ENCODE peak calls at places on chromosomes 16 and 17, in seven cellular contexts. Q is pancreas, T is MM.1S, H is sigmoid colon, R is AG04450, F is tibial artery, X is dorsolateral prefrontal cortex. J is an unnamed sample.

GRCh38 chr17:48058393-48059124 is 10.4 kb downstream of the NFE2L1 start:
- DNase-seq in F (no peak), X (no peak), H (no peak), T (no peak), R (no peak), Q (no peak), J (no peak)

GRCh38 chr17:57567278-57567677 is 177.8 kb downstream of the CCDC182 start:
- DNase-seq in Q (no peak), X (peak), H (no peak), F (no peak), R (no peak), T (no peak), J (no peak)

GRCh38 chr16:48860341-48860740 is 250.4 kb upstream of the N4BP1 start:
- DNase-seq in R (no peak), X (no peak), Q (no peak), F (no peak), H (no peak), T (no peak), J (no peak)

GRCh38 chr17:60231234-60231633 is 81.5 kb downstream of the CA4 start:
- DNase-seq in F (no peak), H (no peak), Q (no peak), X (no peak), R (no peak), T (peak), J (no peak)

GRCh38 chr17:74754832-74755231 is 6.4 kb downstream of the NHERF1 start:
- DNase-seq in Q (no peak), X (no peak), F (no peak), R (no peak), H (no peak), T (peak), J (no peak)

GRCh38 chr17:9308069-9308468 is 267.6 kb downstream of the STX8 start:
- DNase-seq in T (no peak), Q (no peak), R (no peak), F (no peak), X (no peak), H (no peak), J (no peak)

GRCh38 chr17:1029912-1030656 is 33.2 kb downstream of the TIMM22 start:
- DNase-seq in X (no peak), F (peak), H (no peak), Q (no peak), R (no peak), T (no peak), J (no peak)

GRCh38 chr17:9104370-9105041 is 83.2 kb downstream of the NTN1 start:
- DNase-seq in X (no peak), T (no peak), R (no peak), H (no peak), Q (no peak), F (peak), J (no peak)

GRCh38 chr17:35001549-35001948 is 21.2 kb downstream of the LIG3 start:
- DNase-seq in F (no peak), X (no peak), Q (no peak), R (no peak), T (no peak), H (no peak), J (no peak)
- H3K4me3 ChIP-seq in F (no peak), X (no peak), Q (no peak), R (no peak), T (no peak), H (no peak), J (no peak)

GRCh38 chr17:39393732-39394131 is 7.7 kb downstream of the FBXL20 start:
- DNase-seq in Q (no peak), R (no peak), H (no peak), F (no peak), T (no peak), X (no peak), J (no peak)
- TF ChIP-seq CTCF in Q (no peak), R (no peak), H (no peak), F (no peak), T (no peak), X (no peak), J (peak)

GRCh38 chr16:54284319-54284930 is 2.2 kb downstream of the IRX3 start:
- DNase-seq in F (no peak), T (no peak), R (no peak), Q (peak), X (no peak), H (no peak), J (no peak)
- H3K4me3 ChIP-seq in F (peak), T (no peak), R (no peak), Q (peak), X (peak), H (peak), J (no peak)

DNA sequence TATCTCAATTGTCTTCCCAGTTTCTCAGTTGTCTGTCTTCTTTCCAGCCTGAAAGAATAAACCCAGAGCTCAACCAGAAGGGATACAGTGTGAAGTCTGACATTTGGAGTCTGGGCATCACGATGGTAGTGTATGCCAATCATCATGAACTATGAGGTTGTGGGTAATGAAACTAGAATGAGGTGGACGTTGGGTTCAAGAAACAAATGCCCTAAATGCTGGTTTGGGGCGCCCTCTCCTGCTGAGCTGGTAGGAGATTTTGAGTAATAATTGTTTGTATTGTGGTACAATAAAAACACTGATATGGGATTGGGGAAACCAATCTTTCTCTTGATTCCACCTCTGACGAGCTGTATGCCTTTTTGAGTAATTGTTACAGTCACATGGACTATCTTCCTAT is 110.4 kb downstream of the MAP2K6 start:
- DNase-seq in R (no peak), T (no peak), X (no peak), Q (no peak), F (no peak), H (no peak), J (no peak)
- TF ChIP-seq CTCF in R (no peak), T (peak), X (no peak), Q (no peak), F (no peak), H (no peak), J (peak)

GRCh38 chr16:32116080-32116479 is 137.0 kb upstream of the TP53TG3D start:
- DNase-seq in X (no peak), Q (peak), F (peak), T (peak), R (no peak), H (no peak), J (no peak)
- H3K4me3 ChIP-seq in X (peak), Q (peak), F (peak), T (peak), R (peak), H (peak), J (peak)

DNA sequence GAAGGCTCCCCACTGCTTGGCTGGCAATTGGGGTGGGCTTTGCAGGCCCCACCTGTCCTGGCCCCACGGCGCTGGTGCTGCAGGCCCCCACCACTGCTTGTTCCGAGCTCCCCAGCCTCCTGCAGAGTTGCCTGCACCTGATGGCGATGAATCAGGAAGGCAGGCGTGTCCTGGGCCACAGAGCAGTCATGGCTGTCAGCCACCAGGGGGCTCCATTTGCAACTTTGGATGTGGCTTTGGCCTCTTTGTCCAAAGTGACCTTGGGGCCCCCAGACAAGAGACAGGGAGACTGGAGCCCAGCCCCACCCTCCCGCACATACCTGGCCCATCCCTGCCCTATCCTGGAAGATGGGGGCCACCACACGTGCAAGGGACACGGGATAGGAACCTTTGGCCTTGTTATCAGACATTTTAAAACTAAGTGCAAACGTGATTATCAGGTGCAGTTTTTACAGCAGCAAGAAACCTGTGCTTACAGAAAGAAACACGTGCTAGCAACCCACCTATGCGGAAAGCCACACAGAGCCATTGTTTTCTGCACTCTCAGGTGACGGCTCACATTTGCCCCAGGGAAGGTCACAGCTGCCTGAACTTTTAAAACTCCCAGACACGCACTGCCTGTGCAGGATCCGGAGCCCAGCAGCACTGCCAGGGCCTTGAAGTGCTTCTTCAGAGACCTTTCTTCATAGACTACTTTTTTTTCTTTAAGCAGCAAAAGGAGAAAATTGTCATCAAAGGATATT is at the start of gene DNASE1:
- DNase-seq in R (no peak), F (peak), X (no peak), H (peak), Q (peak), T (peak), J (peak)
- TF ChIP-seq CTCF in R (peak), F (peak), X (peak), H (peak), Q (peak), T (peak), J (peak)

J was measured in GM06990.